ENCODE peak calls at places on chromosomes 3 and 15, in eight cellular contexts. One of them, this sample, is unnamed.

GRCh38 chr3:194064380-194065118 is 71.4 kb upstream of the HES1 start:
- DNase-seq in NCI-H187: no peak
- DNase-seq in kidney glomerular epithelial cell: no peak
- DNase-seq in choroid plexus epithelial cell: no peak
- DNase-seq in anterior cingulate cortex: no peak
- DNase-seq in naive thymus-derived CD8-positive, alpha-beta T cell: no peak
- DNase-seq in stimulated activated CD4-positive, alpha-beta T cell treated with anti-CD3 and anti-CD28 coated beads, Interleukin-1b, Interleukin-23, amount 100 ng/mL, for 1 hour: no peak
- DNase-seq in ELR: no peak
- DNase-seq in this sample: no peak

GRCh38 chr3:158953131-158953530 is 151.3 kb downstream of the MFSD1 start:
- DNase-seq in NCI-H187: no peak
- DNase-seq in kidney glomerular epithelial cell: no peak
- DNase-seq in choroid plexus epithelial cell: no peak
- DNase-seq in anterior cingulate cortex: no peak
- DNase-seq in naive thymus-derived CD8-positive, alpha-beta T cell: no peak
- DNase-seq in stimulated activated CD4-positive, alpha-beta T cell treated with anti-CD3 and anti-CD28 coated beads, Interleukin-1b, Interleukin-23, amount 100 ng/mL, for 1 hour: no peak
- DNase-seq in ELR: peak
- DNase-seq in this sample: no peak

GRCh38 chr3:82474711-82475110 is 713.3 kb upstream of the GBE1 start:
- DNase-seq in NCI-H187: no peak
- DNase-seq in kidney glomerular epithelial cell: no peak
- DNase-seq in choroid plexus epithelial cell: peak
- DNase-seq in anterior cingulate cortex: no peak
- DNase-seq in naive thymus-derived CD8-positive, alpha-beta T cell: no peak
- DNase-seq in stimulated activated CD4-positive, alpha-beta T cell treated with anti-CD3 and anti-CD28 coated beads, Interleukin-1b, Interleukin-23, amount 100 ng/mL, for 1 hour: no peak
- DNase-seq in ELR: peak
- DNase-seq in this sample: no peak

GRCh38 chr3:55252921-55253320 is 234.2 kb downstream of the WNT5A start:
- DNase-seq in NCI-H187: no peak
- DNase-seq in kidney glomerular epithelial cell: no peak
- DNase-seq in choroid plexus epithelial cell: no peak
- DNase-seq in anterior cingulate cortex: no peak
- DNase-seq in naive thymus-derived CD8-positive, alpha-beta T cell: no peak
- DNase-seq in stimulated activated CD4-positive, alpha-beta T cell treated with anti-CD3 and anti-CD28 coated beads, Interleukin-1b, Interleukin-23, amount 100 ng/mL, for 1 hour: no peak
- DNase-seq in ELR: peak
- DNase-seq in this sample: no peak

GRCh38 chr3:50737511-50738251 is 63.0 kb downstream of the DOCK3 start:
- DNase-seq in NCI-H187: no peak
- DNase-seq in kidney glomerular epithelial cell: no peak
- DNase-seq in choroid plexus epithelial cell: no peak
- DNase-seq in anterior cingulate cortex: no peak
- DNase-seq in naive thymus-derived CD8-positive, alpha-beta T cell: no peak
- DNase-seq in stimulated activated CD4-positive, alpha-beta T cell treated with anti-CD3 and anti-CD28 coated beads, Interleukin-1b, Interleukin-23, amount 100 ng/mL, for 1 hour: no peak
- DNase-seq in ELR: no peak
- DNase-seq in this sample: no peak

GRCh38 chr15:101150723-101151040 is 101.2 kb downstream of the CHSY1 start:
- DNase-seq in NCI-H187: no peak
- DNase-seq in kidney glomerular epithelial cell: no peak
- DNase-seq in choroid plexus epithelial cell: no peak
- DNase-seq in anterior cingulate cortex: no peak
- DNase-seq in naive thymus-derived CD8-positive, alpha-beta T cell: no peak
- DNase-seq in stimulated activated CD4-positive, alpha-beta T cell treated with anti-CD3 and anti-CD28 coated beads, Interleukin-1b, Interleukin-23, amount 100 ng/mL, for 1 hour: no peak
- DNase-seq in ELR: no peak
- DNase-seq in this sample: no peak

GRCh38 chr3:122149228-122149627 is 34.2 kb upstream of the CASR start:
- DNase-seq in NCI-H187: no peak
- DNase-seq in kidney glomerular epithelial cell: no peak
- DNase-seq in choroid plexus epithelial cell: no peak
- DNase-seq in anterior cingulate cortex: no peak
- DNase-seq in naive thymus-derived CD8-positive, alpha-beta T cell: no peak
- DNase-seq in stimulated activated CD4-positive, alpha-beta T cell treated with anti-CD3 and anti-CD28 coated beads, Interleukin-1b, Interleukin-23, amount 100 ng/mL, for 1 hour: no peak
- DNase-seq in ELR: no peak
- DNase-seq in this sample: no peak

GRCh38 chr15:91887921-91888373 is 34.4 kb downstream of the SLCO3A1 start:
- DNase-seq in NCI-H187: no peak
- DNase-seq in kidney glomerular epithelial cell: no peak
- DNase-seq in choroid plexus epithelial cell: no peak
- DNase-seq in anterior cingulate cortex: peak
- DNase-seq in naive thymus-derived CD8-positive, alpha-beta T cell: no peak
- DNase-seq in stimulated activated CD4-positive, alpha-beta T cell treated with anti-CD3 and anti-CD28 coated beads, Interleukin-1b, Interleukin-23, amount 100 ng/mL, for 1 hour: no peak
- DNase-seq in ELR: no peak
- DNase-seq in this sample: no peak

GRCh38 chr15:67548862-67549651 is 6.6 kb downstream of the MAP2K5 start:
- DNase-seq in NCI-H187: peak
- DNase-seq in kidney glomerular epithelial cell: no peak
- DNase-seq in choroid plexus epithelial cell: peak
- DNase-seq in anterior cingulate cortex: peak
- DNase-seq in naive thymus-derived CD8-positive, alpha-beta T cell: no peak
- DNase-seq in stimulated activated CD4-positive, alpha-beta T cell treated with anti-CD3 and anti-CD28 coated beads, Interleukin-1b, Interleukin-23, amount 100 ng/mL, for 1 hour: no peak
- DNase-seq in ELR: no peak
- DNase-seq in this sample: peak

GRCh38 chr15:51759557-51760070 is 8.2 kb downstream of the TMOD2 start:
- DNase-seq in NCI-H187: no peak
- DNase-seq in kidney glomerular epithelial cell: peak
- DNase-seq in choroid plexus epithelial cell: peak
- DNase-seq in anterior cingulate cortex: no peak
- DNase-seq in naive thymus-derived CD8-positive, alpha-beta T cell: no peak
- DNase-seq in stimulated activated CD4-positive, alpha-beta T cell treated with anti-CD3 and anti-CD28 coated beads, Interleukin-1b, Interleukin-23, amount 100 ng/mL, for 1 hour: no peak
- DNase-seq in ELR: peak
- DNase-seq in this sample: peak

GRCh38 chr15:95620934-95621579 is 709.4 kb upstream of the NR2F2 start:
- DNase-seq in NCI-H187: no peak
- DNase-seq in kidney glomerular epithelial cell: no peak
- DNase-seq in choroid plexus epithelial cell: peak
- DNase-seq in anterior cingulate cortex: no peak
- DNase-seq in naive thymus-derived CD8-positive, alpha-beta T cell: no peak
- DNase-seq in stimulated activated CD4-positive, alpha-beta T cell treated with anti-CD3 and anti-CD28 coated beads, Interleukin-1b, Interleukin-23, amount 100 ng/mL, for 1 hour: no peak
- DNase-seq in ELR: peak
- DNase-seq in this sample: no peak

GRCh38 chr15:79673416-79674123 is 223.2 kb downstream of the MTHFS start:
- DNase-seq in NCI-H187: no peak
- DNase-seq in kidney glomerular epithelial cell: peak
- DNase-seq in choroid plexus epithelial cell: peak
- DNase-seq in anterior cingulate cortex: no peak
- DNase-seq in naive thymus-derived CD8-positive, alpha-beta T cell: no peak
- DNase-seq in stimulated activated CD4-positive, alpha-beta T cell treated with anti-CD3 and anti-CD28 coated beads, Interleukin-1b, Interleukin-23, amount 100 ng/mL, for 1 hour: no peak
- DNase-seq in ELR: peak
- DNase-seq in this sample: no peak

GRCh38 chr15:62307551-62307950 is 142.5 kb upstream of the C2CD4B start:
- DNase-seq in NCI-H187: no peak
- DNase-seq in kidney glomerular epithelial cell: peak
- DNase-seq in choroid plexus epithelial cell: peak
- DNase-seq in anterior cingulate cortex: no peak
- DNase-seq in naive thymus-derived CD8-positive, alpha-beta T cell: no peak
- DNase-seq in stimulated activated CD4-positive, alpha-beta T cell treated with anti-CD3 and anti-CD28 coated beads, Interleukin-1b, Interleukin-23, amount 100 ng/mL, for 1 hour: no peak
- DNase-seq in ELR: peak
- DNase-seq in this sample: no peak

GRCh38 chr3:16290007-16290826 is 25.2 kb downstream of the OXNAD1 start:
- DNase-seq in NCI-H187: no peak
- DNase-seq in kidney glomerular epithelial cell: peak
- DNase-seq in choroid plexus epithelial cell: peak
- DNase-seq in anterior cingulate cortex: no peak
- DNase-seq in naive thymus-derived CD8-positive, alpha-beta T cell: peak
- DNase-seq in stimulated activated CD4-positive, alpha-beta T cell treated with anti-CD3 and anti-CD28 coated beads, Interleukin-1b, Interleukin-23, amount 100 ng/mL, for 1 hour: no peak
- DNase-seq in ELR: peak
- DNase-seq in this sample: peak